ENCODE peak calls at places on chromosomes 1 and 21, in seven cellular contexts. L, C, W, J, Q, O and I are unnamed samples.

GRCh38 chr21:27776925-27777553 is 810.2 kb upstream of the ADAMTS5 start:
- DNase-seq in L (peak), C (no peak), W (no peak), Q (no peak), J (no peak), O (no peak), I (no peak)

GRCh38 chr21:45319461-45320211 is 31.9 kb upstream of the POFUT2 start:
- DNase-seq in L (no peak), W (no peak), C (no peak), J (no peak), Q (no peak), O (no peak), I (no peak)

GRCh38 chr1:160084771-160085321 is 3.5 kb downstream of the KCNJ9 start:
- DNase-seq in J (no peak), O (no peak), Q (no peak), C (no peak), L (no peak), W (no peak), I (no peak)

GRCh38 chr1:58779837-58780585 is 3.8 kb downstream of the JUN start:
- DNase-seq in L (peak), W (no peak), J (no peak), O (peak), Q (no peak), C (no peak), I (peak)

GRCh38 chr1:8858112-8858668 is 20.3 kb downstream of the ENO1 start:
- DNase-seq in C (peak), W (no peak), O (peak), J (peak), Q (no peak), L (peak), I (no peak)

GRCh38 chr1:117258791-117259190 is 48.1 kb upstream of the VTCN1 start:
- DNase-seq in L (no peak), Q (no peak), W (no peak), C (no peak), J (no peak), O (no peak), I (no peak)

GRCh38 chr1:84584126-84584525 is 9.9 kb upstream of the CTBS start:
- DNase-seq in Q (no peak), J (no peak), O (no peak), W (no peak), C (no peak), L (no peak), I (no peak)

GRCh38 chr1:11629626-11630025 is 24.6 kb downstream of the FBXO2 start:
- DNase-seq in C (no peak), W (no peak), O (no peak), L (no peak), Q (no peak), J (no peak), I (no peak)

GRCh38 chr1:59971464-59971911 is 44.9 kb upstream of the CYP2J2 start:
- DNase-seq in L (peak), O (no peak), C (no peak), J (peak), W (peak), Q (peak), I (no peak)

GRCh38 chr1:29584816-29585600 is 348.7 kb downstream of the PTPRU start:
- DNase-seq in Q (no peak), J (no peak), L (no peak), W (no peak), C (no peak), O (no peak), I (peak)

GRCh38 chr1:94698341-94698740 is 121.8 kb upstream of the SLC44A3 start:
- DNase-seq in O (no peak), J (no peak), Q (no peak), W (no peak), C (no peak), L (no peak), I (no peak)